ENCODE peak calls at places on chromosome X, in eight cellular contexts. A is AG09309, T is BE2C, R is heart right ventricle, K is fibroblast of lung, Q is uterus, D is stomach, O is astrocyte of the spinal cord. M is an unnamed sample.

GRCh38 chrX:6021316-6022091 is 207.2 kb downstream of the NLGN4X start:
- DNase-seq in K (no peak), Q (no peak), D (peak; percentile 49), R (no peak), O (peak; percentile 44), T (peak; percentile 6), A (no peak), M (peak; percentile 11)

GRCh38 chrX:67563469-67564448 is 19.9 kb downstream of the AR start:
- DNase-seq in A (no peak), Q (peak; percentile 18), D (no peak), K (no peak), R (no peak), T (no peak), O (no peak), M (peak; percentile 43)

GRCh38 chrX:131821945-131822622 is 201.0 kb upstream of the STK26 start:
- DNase-seq in Q (peak; percentile 77), K (no peak), O (peak; percentile 86), R (no peak), A (peak; percentile 69), T (no peak), D (peak; percentile 78), M (no peak)

GRCh38 chrX:47098746-47099145 is 20.5 kb downstream of the RGN start:
- DNase-seq in T (no peak), O (no peak), R (no peak), Q (no peak), A (no peak), K (no peak), D (no peak), M (no peak)

GRCh38 chrX:49230500-49231232 is 2.5 kb downstream of the CACNA1F start:
- DNase-seq in R (peak; percentile 67), D (peak; percentile 79), K (no peak), Q (no peak), T (no peak), A (no peak), O (no peak), M (no peak)

GRCh38 chrX:120664081-120664480 is 34.2 kb upstream of the C1GALT1C1 start:
- DNase-seq in R (no peak), K (peak; percentile 40), A (no peak), D (no peak), Q (no peak), T (no peak), O (peak; percentile 24), M (peak; percentile 46)

GRCh38 chrX:108216405-108216804 is 124.8 kb downstream of the ATG4A start:
- DNase-seq in R (no peak), O (peak; percentile 23), T (no peak), Q (no peak), K (no peak), A (no peak), D (no peak), M (peak; percentile 54)

GRCh38 chrX:69305333-69306062 is 140.2 kb upstream of the PJA1 start:
- DNase-seq in T (no peak), O (no peak), Q (no peak), K (no peak), A (no peak), R (no peak), D (no peak), M (no peak)

GRCh38 chrX:154541896-154542722 is 4.5 kb downstream of the G6PD start:
- DNase-seq in O (peak; percentile 92), K (peak; percentile 94), A (peak; percentile 76), D (peak; percentile 73), Q (peak; percentile 88), R (peak; percentile 62), T (peak; percentile 79), M (peak; percentile 91)

GRCh38 chrX:153969904-153970397 is 1.7 kb downstream of the HCFC1 start:
- DNase-seq in R (no peak), K (peak; percentile 64), T (no peak), O (peak; percentile 46), A (no peak), D (no peak), Q (peak; percentile 46), M (peak; percentile 44)

GRCh38 chrX:131907488-131908314 is 115.4 kb upstream of the STK26 start:
- DNase-seq in K (no peak), Q (no peak), A (no peak), R (no peak), D (no peak), O (no peak), T (no peak), M (no peak)

GRCh38 chrX:124256981-124257380 is 75.5 kb upstream of the TEX13D start:
- DNase-seq in K (no peak), R (no peak), T (no peak), O (no peak), D (no peak), Q (no peak), A (no peak), M (no peak)

GRCh38 chrX:29143756-29144155 is 556.5 kb downstream of the IL1RAPL1 start:
- DNase-seq in R (no peak), O (no peak), K (peak; percentile 2), Q (no peak), T (no peak), A (no peak), D (no peak), M (peak; percentile 6)

GRCh38 chrX:22351966-22352365 is 79.3 kb downstream of the CBLL2 start:
- DNase-seq in Q (no peak), K (no peak), R (no peak), A (no peak), T (no peak), O (no peak), D (no peak), M (no peak)

GRCh38 chrX:39043838-39044550 is 242.7 kb downstream of the MID1IP1 start:
- DNase-seq in Q (no peak), A (no peak), R (no peak), T (no peak), O (no peak), K (no peak), D (no peak), M (no peak)

GRCh38 chrX:23908219-23909003 is 605 bp downstream of the CXorf58 start:
- DNase-seq in K (no peak), A (no peak), T (no peak), D (no peak), R (no peak), O (no peak), Q (no peak), M (no peak)

GRCh38 chrX:44874481-44875184 is 1.6 kb downstream of the KDM6A start:
- DNase-seq in T (peak; percentile 13), A (no peak), Q (no peak), O (peak; percentile 57), K (peak; percentile 37), D (peak; percentile 35), R (no peak), M (peak; percentile 27)

GRCh38 chrX:53824686-53825085 is 138.2 kb upstream of the HUWE1 start:
- DNase-seq in O (no peak), A (no peak), Q (no peak), T (no peak), R (no peak), D (no peak), K (no peak), M (no peak)
- H3K4me3 ChIP-seq in O (no peak overlapping the region), A (no peak overlapping the region), Q (no peak overlapping the region), T (no peak overlapping the region), R (no peak overlapping the region), D (no peak overlapping the region), K (no peak overlapping the region), M (no peak overlapping the region)

DNA sequence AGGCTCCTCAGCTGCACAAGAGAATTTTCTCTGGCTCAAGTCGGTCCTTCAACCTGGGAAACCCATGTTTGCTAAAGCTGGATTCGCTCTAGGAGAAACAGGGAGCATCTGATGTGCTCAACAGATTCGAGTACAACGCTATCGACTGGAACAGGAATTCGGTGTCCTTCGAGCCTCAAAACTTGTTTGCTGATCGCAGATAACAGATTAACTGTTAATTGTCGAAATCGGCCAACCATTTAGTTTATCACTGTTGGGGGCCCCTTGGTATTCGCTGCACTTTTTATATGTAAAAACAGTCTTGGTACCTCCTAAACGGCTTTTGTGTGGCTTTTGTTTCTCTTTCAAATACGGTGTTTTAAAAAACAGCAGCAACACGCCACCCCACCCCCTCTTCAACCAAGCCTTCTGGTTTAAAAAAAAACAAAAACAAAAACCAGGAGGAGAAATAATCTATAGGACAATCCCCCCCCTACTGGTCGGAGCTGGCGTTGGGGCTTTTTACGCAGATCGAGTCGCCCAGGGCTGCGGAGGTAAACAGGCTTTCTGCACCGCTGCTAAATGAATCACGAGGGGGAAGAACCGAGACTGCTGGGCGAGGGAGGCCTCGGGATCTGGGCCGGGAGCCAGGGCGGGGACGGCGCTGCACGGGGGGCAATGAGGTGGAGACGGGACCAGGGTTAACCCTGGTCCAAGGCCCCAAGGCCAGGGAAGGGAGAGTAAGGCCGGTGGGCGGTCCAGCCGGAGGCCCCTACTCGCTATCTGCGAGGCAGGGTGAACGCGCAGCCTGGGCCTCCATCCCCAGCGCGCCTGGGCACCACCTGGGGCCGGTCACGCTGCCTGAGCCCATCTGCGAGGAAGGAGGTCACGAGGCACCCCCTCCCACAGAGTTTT is 71.7 kb upstream of the BCOR start:
- DNase-seq in D (peak; percentile 74), K (peak; percentile 81), A (no peak), R (no peak), T (peak; percentile 82), O (peak; percentile 81), Q (peak; percentile 55), M (peak; percentile 92)
- TF ChIP-seq CTCF in D (no peak), K (peak; percentile 58), A (peak; percentile 51), R (no peak), T (peak; percentile 65), O (peak; percentile 61), Q (no peak), M (peak; percentile 70)

GRCh38 chrX:40094041-40094899 is 3.5 kb downstream of the BCOR start:
- DNase-seq in T (peak; percentile 51), O (no peak), K (peak; percentile 49), R (peak; percentile 66), D (no peak), A (no peak), Q (peak; percentile 40), M (peak; percentile 48)

GRCh38 chrX:40095588-40096394 is 2.0 kb downstream of the BCOR start:
- DNase-seq in A (no peak), R (peak; percentile 25), Q (no peak), T (no peak), O (no peak), D (no peak), K (no peak), M (peak; percentile 41)

GRCh38 chrX:40096395-40097091 is 1.2 kb downstream of the BCOR start:
- DNase-seq in A (no peak), O (peak; percentile 56), T (peak; percentile 57), R (peak; percentile 60), Q (peak; percentile 47), K (peak; percentile 39), D (no peak), M (peak; percentile 58)

GRCh38 chrX:40093586-40093985 is 4.2 kb downstream of the BCOR start:
- DNase-seq in D (no peak), O (no peak), R (no peak), A (no peak), Q (no peak), K (no peak), T (no peak), M (no peak)

GRCh38 chrX:40094900-40095587 is 2.7 kb downstream of the BCOR start:
- DNase-seq in T (no peak), A (no peak), K (no peak), R (no peak), D (no peak), Q (no peak), O (no peak), M (no peak)
- H3K4me3 ChIP-seq in T (peak overlapping the region; percentile 67), A (peak overlapping the region; percentile 61), K (peak overlapping the region; percentile 56), R (peak overlapping the region; percentile 84), D (peak overlapping the region; percentile 63), Q (peak overlapping the region; percentile 82), O (peak overlapping the region; percentile 55), M (peak overlapping the region; percentile 65)

DNA sequence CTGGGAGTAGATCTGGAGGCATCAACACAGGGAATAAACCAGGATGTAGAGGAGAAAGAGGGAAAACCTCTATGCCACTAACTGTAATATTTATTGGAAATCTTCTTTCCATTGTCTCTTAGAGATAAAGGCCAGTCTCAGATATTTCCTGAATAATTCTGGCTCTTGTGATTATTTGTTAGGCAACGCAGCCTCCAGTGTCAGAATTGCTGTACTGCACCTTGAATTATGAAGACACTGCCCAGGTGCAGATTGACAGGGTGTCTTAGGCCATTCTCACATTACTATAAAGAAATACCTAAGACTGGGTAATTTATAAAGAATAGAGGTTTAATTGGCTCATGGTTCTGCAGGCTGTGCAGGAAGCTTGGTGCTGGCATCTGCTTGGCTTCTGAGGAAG is 100.7 kb upstream of the ZDHHC15 start:
- DNase-seq in K (no peak), D (no peak), T (no peak), A (no peak), Q (no peak), R (no peak), O (no peak), M (peak; percentile 1)
- TF ChIP-seq CTCF in K (no peak), D (no peak), T (no peak), A (no peak), Q (no peak), R (no peak), O (peak; percentile 6), M (peak; percentile 2)

M was measured in choroid plexus epithelial cell.